ENCODE peak calls at places on chromosomes 16 and 17, in four cellular contexts. O, T, W and X are unnamed samples.

GRCh38 chr16:66954097-66954659 is 6.9 kb upstream of the CES3 start:
- DNase-seq in O (peak; percentile 83), W (peak; percentile 73), T (peak; percentile 85), X (peak; percentile 74)

GRCh38 chr16:70573451-70574121 is 50.0 kb downstream of the SF3B3 start:
- DNase-seq in W (no peak), T (peak; percentile 35), O (no peak), X (no peak)

GRCh38 chr17:3558603-3559269 is 1.1 kb upstream of the TRPV3 start:
- DNase-seq in O (no peak), T (no peak), W (no peak), X (no peak)

GRCh38 chr17:59842901-59843652 is 49.7 kb downstream of the TUBD1 start:
- DNase-seq in T (peak; percentile 96), W (peak; percentile 25), O (no peak), X (peak; percentile 96)

GRCh38 chr17:66533572-66533971 is 231.2 kb downstream of the PRKCA start:
- DNase-seq in W (no peak), T (no peak), O (peak; percentile 34), X (no peak)

GRCh38 chr17:67374329-67375053 is 2.6 kb upstream of the PITPNC1 start:
- DNase-seq in T (peak; percentile 81), W (peak; percentile 69), O (peak; percentile 89), X (peak; percentile 87)

GRCh38 chr16:19143241-19143640 is 24.8 kb upstream of the SYT17 start:
- DNase-seq in W (no peak), O (peak; percentile 22), T (no peak), X (no peak)

GRCh38 chr17:72378414-72379395 is 257.9 kb downstream of the SOX9 start:
- DNase-seq in O (peak; percentile 56), W (no peak), T (no peak), X (no peak)

GRCh38 chr17:67136191-67137025 is 92.1 kb downstream of the CACNG1 start:
- DNase-seq in T (no peak), W (no peak), O (no peak), X (no peak)

GRCh38 chr16:69324013-69324531 is 6.3 kb downstream of the PDF start:
- DNase-seq in O (peak; percentile 57), T (no peak), W (no peak), X (no peak)

GRCh38 chr17:36940313-36941264 is 3.3 kb downstream of the LHX1 start:
- DNase-seq in O (no peak), W (no peak), T (no peak), X (no peak)

GRCh38 chr17:36942631-36943125 is 5.4 kb downstream of the LHX1 start:
- DNase-seq in T (no peak), O (peak; percentile 58), W (no peak), X (no peak)

GRCh38 chr17:36939944-36940312 is 2.7 kb downstream of the LHX1 start:
- DNase-seq in W (no peak), T (no peak), O (no peak), X (no peak)

GRCh38 chr17:36942031-36942599 is 4.8 kb downstream of the LHX1 start:
- DNase-seq in O (peak; percentile 76), T (no peak), W (no peak), X (no peak)

DNA sequence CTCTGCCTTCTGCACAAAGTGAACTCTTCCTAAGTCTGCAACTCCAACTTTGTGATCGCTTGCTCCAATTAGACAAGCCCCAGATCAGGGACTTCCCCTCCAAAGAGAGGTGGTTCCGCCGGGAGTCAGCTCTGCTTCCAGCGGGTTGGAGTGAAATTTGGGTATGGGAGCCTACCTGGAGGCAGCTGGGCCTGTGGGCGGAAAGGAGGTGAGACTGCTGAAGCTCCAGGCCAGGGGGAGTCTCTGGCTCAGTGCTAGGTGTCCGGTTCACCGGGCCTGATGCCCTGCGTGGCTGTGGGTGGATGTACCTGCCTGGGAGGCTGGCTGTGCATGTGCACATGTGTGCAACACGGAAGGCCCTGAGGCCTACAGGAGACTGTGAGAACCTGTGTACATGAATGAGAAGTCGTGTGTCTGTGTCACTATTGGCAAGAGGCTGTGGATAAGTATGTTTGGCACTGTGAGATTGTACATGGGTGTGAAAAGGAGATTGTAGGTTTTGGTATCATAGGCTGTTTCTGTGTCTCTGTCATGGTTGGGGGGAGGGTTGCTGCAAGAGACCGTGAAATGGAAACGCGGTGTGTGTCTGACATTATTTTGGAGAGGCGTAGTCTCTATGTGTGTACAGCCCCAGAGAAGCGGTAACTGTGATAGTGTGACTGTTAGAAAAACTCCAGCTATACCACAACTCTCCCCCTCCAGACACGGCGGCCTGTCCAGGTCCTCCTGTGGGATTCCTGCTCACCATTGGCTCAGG is 4.2 kb downstream of the LHX1 start:
- DNase-seq in W (no peak), T (no peak), O (no peak), X (no peak)
- TF ChIP-seq ELF1 in W (no peak), T (no peak), O (no peak), X (no peak)

GRCh38 chr17:36743130-36743529 is 141.7 kb downstream of the MRM1 start:
- DNase-seq in O (no peak), T (no peak), W (no peak), X (no peak)

GRCh38 chr17:36739208-36739607 is 137.8 kb downstream of the MRM1 start:
- DNase-seq in W (no peak), O (no peak), T (no peak), X (no peak)

GRCh38 chr17:36741019-36741902 is 139.9 kb downstream of the MRM1 start:
- DNase-seq in O (no peak), T (no peak), W (no peak), X (no peak)

GRCh38 chr17:36740157-36740556 is 138.8 kb downstream of the MRM1 start:
- DNase-seq in T (no peak), O (peak; percentile 84), W (no peak), X (no peak)

DNA sequence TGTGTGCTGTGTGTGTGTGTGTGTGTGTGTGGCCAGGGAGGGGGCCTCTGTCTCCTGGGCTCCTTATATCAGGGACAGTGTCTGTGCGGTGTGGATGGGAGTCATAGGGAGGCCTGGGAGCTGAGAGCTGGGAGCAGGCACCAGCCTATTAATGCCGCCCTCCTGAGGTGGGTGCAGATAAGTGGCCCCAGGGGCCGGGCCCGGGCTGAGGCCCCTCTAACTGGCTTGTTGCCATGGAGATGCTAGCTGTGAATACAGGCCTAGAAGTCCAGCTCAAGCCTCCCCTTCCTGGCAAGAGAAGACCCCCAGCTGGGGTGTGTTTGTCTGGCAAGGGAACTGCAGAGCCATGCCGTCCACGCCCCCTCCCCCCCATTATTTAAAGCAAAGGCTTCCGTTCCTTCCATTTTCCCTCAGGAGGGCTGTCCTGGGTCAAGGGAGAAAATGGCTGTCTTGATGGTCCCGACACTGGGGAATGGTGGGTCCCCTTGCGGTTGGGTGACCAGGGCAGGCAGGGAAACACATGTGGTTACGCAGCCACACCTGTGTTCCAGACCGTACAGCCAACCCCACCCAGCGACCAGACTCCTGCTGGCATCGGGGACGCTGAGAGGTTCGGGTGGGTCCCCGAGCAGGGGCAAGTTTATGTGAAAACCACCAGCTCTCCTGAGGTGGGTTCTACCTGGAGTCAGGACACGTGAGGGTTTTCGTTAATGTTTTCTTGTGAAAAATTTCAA is 141.1 kb downstream of the MRM1 start:
- DNase-seq in T (no peak), O (no peak), W (no peak), X (no peak)
- TF ChIP-seq ELF1 in T (no peak), O (no peak), W (no peak), X (no peak)

DNA sequence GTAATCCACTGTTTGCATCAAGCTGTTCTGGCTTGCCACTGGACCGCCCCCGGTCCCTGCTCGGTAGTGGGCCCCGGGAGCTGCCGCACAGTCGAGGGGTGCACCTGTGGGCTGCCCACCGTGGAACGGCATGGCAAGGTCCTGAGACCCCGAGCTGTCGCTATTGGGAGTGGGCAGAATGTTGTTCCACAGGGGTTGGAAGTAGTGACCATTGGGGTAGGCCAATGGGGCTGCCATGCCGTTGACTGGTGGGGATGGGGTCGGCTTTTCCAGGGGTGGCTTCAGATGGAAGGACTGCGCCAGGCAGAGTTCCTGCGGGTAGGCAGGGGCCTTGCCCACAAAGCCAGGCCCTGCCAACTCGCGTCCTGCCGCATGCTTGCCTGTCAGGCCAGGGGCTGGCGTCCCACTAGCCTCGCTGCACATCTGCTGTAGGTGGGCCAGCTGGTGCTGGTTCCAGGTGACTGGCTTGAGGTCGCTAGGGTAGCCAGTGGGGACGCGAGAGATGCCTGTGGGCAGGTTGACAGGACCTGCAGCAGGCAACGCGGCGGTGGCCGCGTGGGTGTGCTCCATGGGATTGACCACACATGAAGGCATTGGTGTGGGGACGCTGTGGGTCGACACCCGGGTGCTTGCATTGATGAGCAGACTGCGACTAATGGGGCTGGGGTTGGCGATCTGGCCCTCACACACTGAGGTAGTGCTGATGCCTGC is 14.8 kb downstream of the TRAF4 start:
- DNase-seq in O (no peak), W (no peak), T (no peak), X (no peak)
- TF ChIP-seq ELF1 in O (no peak), W (no peak), T (no peak), X (no peak)

DNA sequence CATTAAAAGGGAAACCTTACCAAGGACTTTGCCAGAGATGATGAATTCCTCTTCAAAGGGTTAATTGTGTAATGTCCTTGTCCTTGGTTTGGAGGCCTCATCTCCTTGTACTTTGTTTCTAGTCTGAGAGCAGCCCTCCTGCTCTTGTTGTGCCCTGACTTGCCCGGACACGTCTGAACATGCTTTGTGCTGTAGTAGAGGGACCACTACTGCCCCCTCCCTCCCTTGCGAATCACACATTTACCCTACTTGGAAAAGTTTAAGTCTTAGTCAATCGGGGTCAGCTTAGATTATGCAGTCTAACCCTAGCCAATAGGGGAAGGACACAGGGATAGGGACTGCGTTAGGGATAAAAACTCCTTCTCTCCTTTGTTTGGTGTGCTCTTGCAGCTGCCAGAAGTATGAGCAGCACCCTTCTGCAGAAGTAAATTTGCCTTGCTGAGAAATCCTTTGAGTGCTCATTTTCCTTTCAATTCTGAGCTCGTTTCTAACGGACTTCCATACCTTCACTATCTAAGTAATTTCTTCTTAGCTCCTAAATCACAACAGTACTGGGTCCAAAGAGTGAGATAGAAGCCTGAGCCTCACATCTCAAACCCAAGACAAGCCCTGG is 26.4 kb upstream of the CLEC3A start:
- DNase-seq in O (no peak), T (no peak), W (no peak), X (no peak)
- TF ChIP-seq ELF1 in O (no peak), T (no peak), W (no peak), X (no peak)